ENCODE peak calls at places on chromosome 6, in seven cellular contexts. Q is left cardiac atrium; U is nucleus accumbens; S is activated naive CD8-positive, alpha-beta T cell treated with anti-CD3 and anti-CD28 coated beads, Interleukin-2, amount 50 U/mL, for 16 hours; C is B cell; H is neural crest cell; K is HFFc6. P is an unnamed sample.

GRCh38 chr6:71498643-71499042 is 210.0 kb downstream of the OGFRL1 start:
- DNase-seq in C (no peak), K (no peak), S (no peak), H (no peak), U (no peak), Q (no peak), P (no peak)

GRCh38 chr6:116101298-116101718 is 655 bp downstream of the NT5DC1 start:
- DNase-seq in K (no peak), C (no peak), Q (peak), S (no peak), U (no peak), H (no peak), P (no peak)

GRCh38 chr6:151506761-151507160 is 12.9 kb downstream of the CCDC170 start:
- DNase-seq in H (no peak), U (no peak), C (no peak), Q (no peak), S (no peak), K (no peak), P (no peak)

GRCh38 chr6:142011156-142011555 is 121.6 kb upstream of the GJE1 start:
- DNase-seq in H (no peak), K (peak), C (no peak), U (no peak), S (no peak), Q (no peak), P (no peak)

GRCh38 chr6:157689875-157690274 is 133.2 kb upstream of the SNX9 start:
- DNase-seq in S (no peak), C (no peak), U (no peak), K (no peak), Q (no peak), H (no peak), P (no peak)

GRCh38 chr6:33613794-33614166 is 7.3 kb upstream of the ITPR3 start:
- DNase-seq in S (no peak), U (no peak), K (peak), Q (peak), C (no peak), H (no peak), P (no peak)

GRCh38 chr6:32529697-32530429 is at the start of gene HLA-DRB5:
- DNase-seq in H (no peak), C (peak), Q (peak), S (no peak), U (no peak), K (no peak), P (no peak)

GRCh38 chr6:164216368-164216767 is 801.9 kb downstream of the QKI start:
- DNase-seq in S (no peak), Q (no peak), C (no peak), U (no peak), H (no peak), K (no peak), P (peak)

GRCh38 chr6:160015778-160016684 is 47.1 kb downstream of the IGF2R start:
- DNase-seq in U (no peak), Q (no peak), H (no peak), S (no peak), C (no peak), K (no peak), P (no peak)

GRCh38 chr6:137309078-137309762 is 90.0 kb upstream of the IFNGR1 start:
- DNase-seq in Q (peak), H (no peak), C (no peak), U (no peak), K (peak), S (no peak), P (peak)

GRCh38 chr6:33812669-33813068 is 8.9 kb upstream of the MLN start:
- DNase-seq in S (no peak), U (no peak), Q (no peak), C (no peak), H (peak), K (peak), P (peak)

GRCh38 chr6:139977887-139978332 is 603.5 kb upstream of the CITED2 start:
- DNase-seq in H (no peak), K (peak), C (no peak), S (no peak), Q (no peak), U (no peak), P (no peak)

GRCh38 chr6:39228111-39228971 is 934 bp downstream of the KCNK5 start:
- DNase-seq in S (no peak), H (no peak), U (no peak), Q (no peak), K (no peak), C (no peak), P (peak)

GRCh38 chr6:41462980-41463930 is 82.9 kb upstream of the FOXP4 start:
- DNase-seq in C (peak), S (no peak), K (peak), U (peak), Q (peak), H (peak), P (peak)

GRCh38 chr6:153563001-153563400 is 431.9 kb upstream of the RGS17 start:
- DNase-seq in K (no peak), H (no peak), Q (no peak), S (no peak), U (no peak), C (no peak), P (no peak)

GRCh38 chr6:52605610-52606185 is 28.8 kb upstream of the TRAM2 start:
- DNase-seq in H (no peak), K (no peak), C (no peak), U (no peak), S (no peak), Q (no peak), P (no peak)

GRCh38 chr6:31736768-31737314 is 511 bp upstream of the CLIC1 start:
- DNase-seq in U (no peak), K (no peak), Q (no peak), S (no peak), H (no peak), C (no peak), P (no peak)

GRCh38 chr6:83183082-83183828 is 9.8 kb downstream of the PGM3 start:
- DNase-seq in U (no peak), H (no peak), C (no peak), K (peak), Q (peak), S (no peak), P (no peak)

P was measured in SK-N-SH.